ENCODE peak calls at places on chromosomes 4 and X, in seven cellular contexts. A, Z, K, G, C, P and X are unnamed samples.

GRCh38 chr4:75605928-75606327 is 24.4 kb downstream of the CDKL2 start:
- DNase-seq in K (no peak), P (no peak), A (no peak), C (no peak), G (no peak), Z (no peak), X (no peak)

GRCh38 chr4:67713531-67714247 is 12.7 kb upstream of the UBA6 start:
- DNase-seq in Z (no peak), C (no peak), G (no peak), A (peak; percentile 31), K (no peak), P (peak; percentile 57), X (no peak)

GRCh38 chrX:110924871-110925270 is 129.3 kb upstream of the CHRDL1 start:
- DNase-seq in A (peak; percentile 29), G (no peak), C (no peak), K (no peak), Z (no peak), P (no peak), X (no peak)

GRCh38 chr4:89173336-89174090 is 62.2 kb downstream of the TIGD2 start:
- DNase-seq in K (no peak), P (no peak), Z (no peak), C (no peak), A (no peak), G (no peak), X (no peak)

GRCh38 chr4:128606173-128606572 is 203.3 kb upstream of the JADE1 start:
- DNase-seq in A (peak; percentile 42), C (no peak), Z (no peak), K (no peak), P (peak; percentile 81), G (no peak), X (no peak)

GRCh38 chr4:111671756-111672155 is 473.5 kb upstream of the FAM241A start:
- DNase-seq in C (no peak), A (no peak), P (no peak), G (no peak), Z (no peak), K (no peak), X (no peak)

GRCh38 chr4:135418353-135418752 is 1216.8 kb upstream of the PABPC4L start:
- DNase-seq in G (no peak), K (peak; percentile 70), Z (no peak), P (no peak), C (no peak), A (peak; percentile 4), X (peak; percentile 5)

GRCh38 chr4:20256381-20256881 is 4.7 kb downstream of the SLIT2 start:
- DNase-seq in A (peak; percentile 56), P (no peak), G (no peak), C (no peak), Z (no peak), K (no peak), X (no peak)

GRCh38 chr4:128517739-128518510 is 230.3 kb upstream of the PGRMC2 start:
- DNase-seq in C (peak; percentile 94), P (peak; percentile 83), A (peak; percentile 98), Z (no peak), G (no peak), K (peak; percentile 43), X (peak; percentile 73)

GRCh38 chr4:13711233-13711775 is 83.8 kb upstream of the BOD1L1 start:
- DNase-seq in K (no peak), C (no peak), G (no peak), Z (no peak), P (no peak), A (no peak), X (no peak)

GRCh38 chrX:77087529-77088169 is 359.5 kb upstream of the FGF16 start:
- DNase-seq in Z (no peak), A (peak; percentile 83), C (no peak), P (no peak), G (no peak), K (no peak), X (no peak)

GRCh38 chr4:183600189-183600685 is 58.7 kb downstream of the RWDD4 start:
- DNase-seq in G (no peak), A (no peak), K (peak; percentile 75), C (no peak), P (no peak), Z (no peak), X (no peak)

GRCh38 chr4:86993909-86994672 is 59.3 kb downstream of the AFF1 start:
- DNase-seq in A (no peak), K (no peak), C (no peak), P (no peak), Z (no peak), G (no peak), X (no peak)

GRCh38 chrX:6184900-6185515 is 43.7 kb downstream of the NLGN4X start:
- DNase-seq in P (peak; percentile 61), Z (no peak), A (no peak), C (no peak), G (no peak), K (no peak), X (peak; percentile 28)

GRCh38 chrX:22135171-22135711 is 103.1 kb downstream of the PHEX start:
- DNase-seq in P (peak; percentile 73), C (no peak), A (peak; percentile 33), K (no peak), Z (no peak), G (no peak), X (no peak)

GRCh38 chrX:99857455-99857854 is 552.6 kb downstream of the PCDH19 start:
- DNase-seq in K (peak; percentile 45), G (no peak), Z (no peak), P (no peak), A (no peak), C (no peak), X (no peak)

GRCh38 chrX:86348669-86349068 is 200.4 kb downstream of the DACH2 start:
- DNase-seq in K (peak; percentile 58), P (no peak), Z (no peak), C (no peak), A (no peak), G (no peak), X (no peak)

GRCh38 chr4:3123201-3123671 is 48.8 kb downstream of the HTT start:
- DNase-seq in G (no peak), Z (no peak), A (peak; percentile 39), K (no peak), P (no peak), C (no peak), X (no peak)

GRCh38 chr4:80192937-80193336 is 4.4 kb upstream of the PRDM8 start:
- DNase-seq in P (peak; percentile 55), Z (no peak), K (no peak), G (no peak), A (peak; percentile 85), C (no peak), X (no peak)

GRCh38 chrX:151085207-151085606 is 91.2 kb upstream of the GPR50 start:
- DNase-seq in A (no peak), C (no peak), G (no peak), Z (no peak), K (no peak), P (no peak), X (no peak)

GRCh38 chr4:7523526-7523925 is 88.8 kb upstream of the PSAPL1 start:
- DNase-seq in A (no peak), Z (no peak), C (no peak), K (no peak), P (no peak), G (no peak), X (no peak)

GRCh38 chrX:108025954-108026616 is 18.8 kb upstream of the VSIG1 start:
- DNase-seq in P (no peak), G (no peak), C (no peak), K (no peak), A (no peak), Z (no peak), X (no peak)

GRCh38 chr4:80393246-80393969 is 57.9 kb downstream of the CFAP299 start:
- DNase-seq in K (no peak), Z (no peak), C (no peak), P (peak; percentile 72), G (no peak), A (peak; percentile 70), X (no peak)

GRCh38 chrX:123084797-123085196 is 99.3 kb upstream of the GRIA3 start:
- DNase-seq in P (peak; percentile 83), K (no peak), Z (no peak), A (peak; percentile 41), C (no peak), G (no peak), X (no peak)

DNA sequence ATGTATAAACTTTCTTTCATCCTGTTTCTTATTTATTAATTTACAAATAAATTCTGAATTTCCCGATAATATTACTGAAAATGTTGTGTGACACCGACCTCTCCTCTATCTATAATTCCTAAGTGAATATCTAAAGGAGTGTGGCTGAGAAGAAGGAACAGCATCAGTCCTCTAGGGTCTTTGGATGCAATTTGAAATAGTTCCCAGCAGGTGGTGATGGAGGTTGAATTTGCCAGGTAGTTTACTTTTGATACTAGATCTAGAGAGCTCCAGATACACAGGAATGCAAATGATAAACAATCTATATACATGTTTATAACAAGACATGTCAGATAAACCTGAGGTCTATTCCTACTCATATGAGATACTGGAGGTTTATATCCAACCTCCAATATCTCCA is 305.4 kb downstream of the PCDH18 start:
- DNase-seq in A (peak; percentile 41), K (peak; percentile 51), C (no peak), Z (no peak), G (no peak), P (peak; percentile 11), X (no peak)
- TF ChIP-seq CTCF in A (peak; percentile 45), K (peak; percentile 51), C (peak; percentile 17), Z (no peak), G (no peak), P (peak; percentile 62), X (no peak)

GRCh38 chr4:38080575-38080974 is 120.4 kb downstream of the PTTG2 start:
- DNase-seq in A (no peak), Z (no peak), C (no peak), P (no peak), K (no peak), G (no peak), X (no peak)
- TF ChIP-seq CTCF in A (no peak), Z (no peak), C (no peak), P (no peak), K (no peak), G (no peak), X (no peak)

DNA sequence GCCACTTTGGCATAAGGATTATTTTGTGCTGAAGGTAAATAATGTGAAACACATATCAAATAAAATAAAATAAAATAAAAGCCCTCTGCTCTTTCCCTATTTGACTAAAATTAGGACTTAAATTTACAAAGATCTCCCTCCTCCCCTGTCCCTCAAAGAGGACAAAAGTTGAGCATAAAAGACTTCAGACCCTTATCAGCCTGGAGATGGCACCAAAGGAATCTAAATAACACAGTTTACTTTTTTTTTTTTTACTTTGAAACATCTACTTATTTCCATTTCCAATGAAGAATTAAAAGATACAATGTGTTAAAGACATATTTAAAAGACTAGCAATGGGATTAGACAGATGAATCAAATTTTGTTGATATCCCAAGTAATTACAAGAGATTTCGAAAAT is 89.7 kb downstream of the EPHA5 start:
- DNase-seq in P (no peak), K (peak; percentile 33), C (no peak), Z (no peak), G (no peak), A (peak; percentile 24), X (no peak)
- TF ChIP-seq CTCF in P (peak; percentile 8), K (peak; percentile 50), C (no peak), Z (no peak), G (no peak), A (no peak), X (no peak)

GRCh38 chrX:57121162-57121741 is at the start of gene SPIN2B:
- DNase-seq in A (peak; percentile 63), C (peak; percentile 51), K (peak; percentile 91), P (peak; percentile 62), G (peak; percentile 45), Z (peak; percentile 29), X (peak; percentile 88)
- TF ChIP-seq CTCF in A (no peak), C (no peak), K (no peak), P (no peak), G (no peak), Z (no peak), X (no peak)